ENCODE peak calls at places on chromosomes 4 and X, in ten cellular contexts. One of them, this sample, is unnamed.

GRCh38 chrX:12843061-12843667 is 23.7 kb upstream of the TLR7 start:
- DNase-seq in dorsolateral prefrontal cortex: no peak
- DNase-seq in activated CD4-positive, alpha-beta T cell treated with anti-CD3 and anti-CD28 coated beads, Interleukin-2, amount 10 ng/mL, durations not matched to agents 7 days and 5 days: no peak
- DNase-seq in activated naive CD8-positive, alpha-beta T cell treated with anti-CD3 and anti-CD28 coated beads, Interleukin-2, amount 50 U/mL, for 16 hours: no peak
- DNase-seq in sigmoid colon: no peak
- DNase-seq in transverse colon: no peak
- DNase-seq in NCI-H82: no peak
- DNase-seq in hepatic stellate cell: no peak
- DNase-seq in memory B cell: no peak
- DNase-seq in type B pancreatic cell: no peak
- DNase-seq in this sample: no peak

GRCh38 chr4:69744157-69744478 is 16.3 kb downstream of the SULT1B1 start:
- DNase-seq in activated CD4-positive, alpha-beta T cell treated with anti-CD3 and anti-CD28 coated beads, Interleukin-2, amount 10 ng/mL, durations not matched to agents 7 days and 5 days: no peak
- DNase-seq in transverse colon: no peak
- DNase-seq in NCI-H82: no peak
- DNase-seq in memory B cell: no peak
- DNase-seq in sigmoid colon: no peak
- DNase-seq in type B pancreatic cell: no peak
- DNase-seq in activated naive CD8-positive, alpha-beta T cell treated with anti-CD3 and anti-CD28 coated beads, Interleukin-2, amount 50 U/mL, for 16 hours: no peak
- DNase-seq in dorsolateral prefrontal cortex: no peak
- DNase-seq in hepatic stellate cell: no peak
- DNase-seq in this sample: no peak

GRCh38 chr4:68176500-68176899 is 46.8 kb upstream of the TMPRSS11F start:
- DNase-seq in activated naive CD8-positive, alpha-beta T cell treated with anti-CD3 and anti-CD28 coated beads, Interleukin-2, amount 50 U/mL, for 16 hours: no peak
- DNase-seq in activated CD4-positive, alpha-beta T cell treated with anti-CD3 and anti-CD28 coated beads, Interleukin-2, amount 10 ng/mL, durations not matched to agents 7 days and 5 days: no peak
- DNase-seq in sigmoid colon: no peak
- DNase-seq in NCI-H82: no peak
- DNase-seq in transverse colon: no peak
- DNase-seq in type B pancreatic cell: no peak
- DNase-seq in dorsolateral prefrontal cortex: no peak
- DNase-seq in hepatic stellate cell: no peak
- DNase-seq in memory B cell: no peak
- DNase-seq in this sample: no peak

GRCh38 chr4:158371158-158371557 is 150.5 kb upstream of the RXFP1 start:
- DNase-seq in NCI-H82: no peak
- DNase-seq in dorsolateral prefrontal cortex: no peak
- DNase-seq in memory B cell: no peak
- DNase-seq in activated CD4-positive, alpha-beta T cell treated with anti-CD3 and anti-CD28 coated beads, Interleukin-2, amount 10 ng/mL, durations not matched to agents 7 days and 5 days: no peak
- DNase-seq in activated naive CD8-positive, alpha-beta T cell treated with anti-CD3 and anti-CD28 coated beads, Interleukin-2, amount 50 U/mL, for 16 hours: no peak
- DNase-seq in type B pancreatic cell: no peak
- DNase-seq in transverse colon: no peak
- DNase-seq in sigmoid colon: no peak
- DNase-seq in hepatic stellate cell: peak
- DNase-seq in this sample: peak

GRCh38 chrX:49878128-49878833 is 1.0 kb upstream of the USP27X start:
- DNase-seq in activated CD4-positive, alpha-beta T cell treated with anti-CD3 and anti-CD28 coated beads, Interleukin-2, amount 10 ng/mL, durations not matched to agents 7 days and 5 days: no peak
- DNase-seq in activated naive CD8-positive, alpha-beta T cell treated with anti-CD3 and anti-CD28 coated beads, Interleukin-2, amount 50 U/mL, for 16 hours: no peak
- DNase-seq in sigmoid colon: peak
- DNase-seq in hepatic stellate cell: no peak
- DNase-seq in NCI-H82: peak
- DNase-seq in memory B cell: no peak
- DNase-seq in dorsolateral prefrontal cortex: peak
- DNase-seq in type B pancreatic cell: no peak
- DNase-seq in transverse colon: peak
- DNase-seq in this sample: no peak

GRCh38 chr4:152556283-152556682 is 20.4 kb upstream of the FBXW7 start:
- DNase-seq in memory B cell: no peak
- DNase-seq in activated CD4-positive, alpha-beta T cell treated with anti-CD3 and anti-CD28 coated beads, Interleukin-2, amount 10 ng/mL, durations not matched to agents 7 days and 5 days: peak
- DNase-seq in activated naive CD8-positive, alpha-beta T cell treated with anti-CD3 and anti-CD28 coated beads, Interleukin-2, amount 50 U/mL, for 16 hours: no peak
- DNase-seq in sigmoid colon: no peak
- DNase-seq in type B pancreatic cell: no peak
- DNase-seq in transverse colon: no peak
- DNase-seq in dorsolateral prefrontal cortex: no peak
- DNase-seq in hepatic stellate cell: no peak
- DNase-seq in NCI-H82: no peak
- DNase-seq in this sample: no peak

GRCh38 chrX:19127649-19128168 is 5.4 kb upstream of the ADGRG2 start:
- DNase-seq in transverse colon: no peak
- DNase-seq in type B pancreatic cell: no peak
- DNase-seq in activated naive CD8-positive, alpha-beta T cell treated with anti-CD3 and anti-CD28 coated beads, Interleukin-2, amount 50 U/mL, for 16 hours: no peak
- DNase-seq in sigmoid colon: no peak
- DNase-seq in dorsolateral prefrontal cortex: no peak
- DNase-seq in activated CD4-positive, alpha-beta T cell treated with anti-CD3 and anti-CD28 coated beads, Interleukin-2, amount 10 ng/mL, durations not matched to agents 7 days and 5 days: no peak
- DNase-seq in memory B cell: no peak
- DNase-seq in NCI-H82: no peak
- DNase-seq in hepatic stellate cell: no peak
- DNase-seq in this sample: no peak

GRCh38 chr4:94357624-94358023 is 15.0 kb upstream of the HPGDS start:
- DNase-seq in activated CD4-positive, alpha-beta T cell treated with anti-CD3 and anti-CD28 coated beads, Interleukin-2, amount 10 ng/mL, durations not matched to agents 7 days and 5 days: no peak
- DNase-seq in activated naive CD8-positive, alpha-beta T cell treated with anti-CD3 and anti-CD28 coated beads, Interleukin-2, amount 50 U/mL, for 16 hours: no peak
- DNase-seq in sigmoid colon: no peak
- DNase-seq in transverse colon: no peak
- DNase-seq in dorsolateral prefrontal cortex: no peak
- DNase-seq in memory B cell: no peak
- DNase-seq in NCI-H82: no peak
- DNase-seq in hepatic stellate cell: no peak
- DNase-seq in type B pancreatic cell: no peak
- DNase-seq in this sample: peak

GRCh38 chr4:109590841-109591357 is 30.9 kb downstream of the MCUB start:
- DNase-seq in activated naive CD8-positive, alpha-beta T cell treated with anti-CD3 and anti-CD28 coated beads, Interleukin-2, amount 50 U/mL, for 16 hours: no peak
- DNase-seq in activated CD4-positive, alpha-beta T cell treated with anti-CD3 and anti-CD28 coated beads, Interleukin-2, amount 10 ng/mL, durations not matched to agents 7 days and 5 days: no peak
- DNase-seq in transverse colon: no peak
- DNase-seq in NCI-H82: no peak
- DNase-seq in type B pancreatic cell: no peak
- DNase-seq in sigmoid colon: no peak
- DNase-seq in hepatic stellate cell: no peak
- DNase-seq in memory B cell: no peak
- DNase-seq in dorsolateral prefrontal cortex: no peak
- DNase-seq in this sample: no peak

GRCh38 chr4:89757154-89757723 is 79.7 kb downstream of the SNCA start:
- DNase-seq in transverse colon: no peak
- DNase-seq in activated CD4-positive, alpha-beta T cell treated with anti-CD3 and anti-CD28 coated beads, Interleukin-2, amount 10 ng/mL, durations not matched to agents 7 days and 5 days: no peak
- DNase-seq in type B pancreatic cell: no peak
- DNase-seq in dorsolateral prefrontal cortex: no peak
- DNase-seq in memory B cell: no peak
- DNase-seq in NCI-H82: no peak
- DNase-seq in hepatic stellate cell: no peak
- DNase-seq in activated naive CD8-positive, alpha-beta T cell treated with anti-CD3 and anti-CD28 coated beads, Interleukin-2, amount 50 U/mL, for 16 hours: no peak
- DNase-seq in sigmoid colon: no peak
- DNase-seq in this sample: no peak

GRCh38 chr4:1115528-1116293 is 2.3 kb upstream of the RNF212 start:
- DNase-seq in activated CD4-positive, alpha-beta T cell treated with anti-CD3 and anti-CD28 coated beads, Interleukin-2, amount 10 ng/mL, durations not matched to agents 7 days and 5 days: no peak
- DNase-seq in type B pancreatic cell: no peak
- DNase-seq in memory B cell: no peak
- DNase-seq in sigmoid colon: no peak
- DNase-seq in hepatic stellate cell: no peak
- DNase-seq in NCI-H82: no peak
- DNase-seq in activated naive CD8-positive, alpha-beta T cell treated with anti-CD3 and anti-CD28 coated beads, Interleukin-2, amount 50 U/mL, for 16 hours: no peak
- DNase-seq in transverse colon: no peak
- DNase-seq in dorsolateral prefrontal cortex: no peak
- DNase-seq in this sample: peak

GRCh38 chr4:123556526-123556925 is 159.9 kb downstream of the SPRY1 start:
- DNase-seq in hepatic stellate cell: no peak
- DNase-seq in transverse colon: no peak
- DNase-seq in dorsolateral prefrontal cortex: no peak
- DNase-seq in NCI-H82: no peak
- DNase-seq in activated naive CD8-positive, alpha-beta T cell treated with anti-CD3 and anti-CD28 coated beads, Interleukin-2, amount 50 U/mL, for 16 hours: no peak
- DNase-seq in activated CD4-positive, alpha-beta T cell treated with anti-CD3 and anti-CD28 coated beads, Interleukin-2, amount 10 ng/mL, durations not matched to agents 7 days and 5 days: no peak
- DNase-seq in memory B cell: no peak
- DNase-seq in type B pancreatic cell: no peak
- DNase-seq in sigmoid colon: no peak
- DNase-seq in this sample: no peak

GRCh38 chr4:141132689-141133145 is 552 bp downstream of the RNF150 start:
- DNase-seq in NCI-H82: peak
- DNase-seq in hepatic stellate cell: peak
- DNase-seq in transverse colon: peak
- DNase-seq in activated CD4-positive, alpha-beta T cell treated with anti-CD3 and anti-CD28 coated beads, Interleukin-2, amount 10 ng/mL, durations not matched to agents 7 days and 5 days: no peak
- DNase-seq in sigmoid colon: peak
- DNase-seq in memory B cell: no peak
- DNase-seq in activated naive CD8-positive, alpha-beta T cell treated with anti-CD3 and anti-CD28 coated beads, Interleukin-2, amount 50 U/mL, for 16 hours: no peak
- DNase-seq in type B pancreatic cell: peak
- DNase-seq in dorsolateral prefrontal cortex: no peak
- DNase-seq in this sample: peak

GRCh38 chr4:18698119-18698883 is 676.7 kb upstream of the LCORL start:
- DNase-seq in activated naive CD8-positive, alpha-beta T cell treated with anti-CD3 and anti-CD28 coated beads, Interleukin-2, amount 50 U/mL, for 16 hours: no peak
- DNase-seq in memory B cell: no peak
- DNase-seq in hepatic stellate cell: no peak
- DNase-seq in NCI-H82: no peak
- DNase-seq in transverse colon: no peak
- DNase-seq in dorsolateral prefrontal cortex: no peak
- DNase-seq in type B pancreatic cell: no peak
- DNase-seq in activated CD4-positive, alpha-beta T cell treated with anti-CD3 and anti-CD28 coated beads, Interleukin-2, amount 10 ng/mL, durations not matched to agents 7 days and 5 days: no peak
- DNase-seq in sigmoid colon: no peak
- DNase-seq in this sample: no peak

GRCh38 chrX:40945366-40945713 is 139.9 kb upstream of the USP9X start:
- DNase-seq in activated naive CD8-positive, alpha-beta T cell treated with anti-CD3 and anti-CD28 coated beads, Interleukin-2, amount 50 U/mL, for 16 hours: no peak
- DNase-seq in activated CD4-positive, alpha-beta T cell treated with anti-CD3 and anti-CD28 coated beads, Interleukin-2, amount 10 ng/mL, durations not matched to agents 7 days and 5 days: no peak
- DNase-seq in NCI-H82: no peak
- DNase-seq in dorsolateral prefrontal cortex: no peak
- DNase-seq in transverse colon: peak
- DNase-seq in sigmoid colon: peak
- DNase-seq in memory B cell: no peak
- DNase-seq in type B pancreatic cell: no peak
- DNase-seq in hepatic stellate cell: no peak
- DNase-seq in this sample: peak

GRCh38 chrX:51456246-51456645 is 40.1 kb downstream of the NUDT11 start:
- DNase-seq in activated naive CD8-positive, alpha-beta T cell treated with anti-CD3 and anti-CD28 coated beads, Interleukin-2, amount 50 U/mL, for 16 hours: no peak
- DNase-seq in NCI-H82: no peak
- DNase-seq in memory B cell: no peak
- DNase-seq in sigmoid colon: no peak
- DNase-seq in transverse colon: no peak
- DNase-seq in activated CD4-positive, alpha-beta T cell treated with anti-CD3 and anti-CD28 coated beads, Interleukin-2, amount 10 ng/mL, durations not matched to agents 7 days and 5 days: no peak
- DNase-seq in hepatic stellate cell: no peak
- DNase-seq in dorsolateral prefrontal cortex: no peak
- DNase-seq in type B pancreatic cell: no peak
- DNase-seq in this sample: no peak

GRCh38 chrX:110407910-110408545 is 49.4 kb downstream of the RTL9 start:
- DNase-seq in memory B cell: peak
- DNase-seq in hepatic stellate cell: peak
- DNase-seq in dorsolateral prefrontal cortex: peak
- DNase-seq in activated CD4-positive, alpha-beta T cell treated with anti-CD3 and anti-CD28 coated beads, Interleukin-2, amount 10 ng/mL, durations not matched to agents 7 days and 5 days: peak
- DNase-seq in type B pancreatic cell: peak
- DNase-seq in NCI-H82: peak
- DNase-seq in sigmoid colon: no peak
- DNase-seq in activated naive CD8-positive, alpha-beta T cell treated with anti-CD3 and anti-CD28 coated beads, Interleukin-2, amount 50 U/mL, for 16 hours: peak
- DNase-seq in transverse colon: peak
- DNase-seq in this sample: no peak

GRCh38 chr4:130023088-130023487 is 927.1 kb downstream of the C4orf33 start:
- DNase-seq in activated CD4-positive, alpha-beta T cell treated with anti-CD3 and anti-CD28 coated beads, Interleukin-2, amount 10 ng/mL, durations not matched to agents 7 days and 5 days: no peak
- DNase-seq in dorsolateral prefrontal cortex: no peak
- DNase-seq in transverse colon: no peak
- DNase-seq in type B pancreatic cell: no peak
- DNase-seq in hepatic stellate cell: no peak
- DNase-seq in activated naive CD8-positive, alpha-beta T cell treated with anti-CD3 and anti-CD28 coated beads, Interleukin-2, amount 50 U/mL, for 16 hours: no peak
- DNase-seq in sigmoid colon: no peak
- DNase-seq in memory B cell: no peak
- DNase-seq in NCI-H82: no peak
- DNase-seq in this sample: no peak

GRCh38 chrX:11629593-11630211 is 36.0 kb downstream of the ARHGAP6 start:
- DNase-seq in activated CD4-positive, alpha-beta T cell treated with anti-CD3 and anti-CD28 coated beads, Interleukin-2, amount 10 ng/mL, durations not matched to agents 7 days and 5 days: no peak
- DNase-seq in sigmoid colon: peak
- DNase-seq in transverse colon: no peak
- DNase-seq in activated naive CD8-positive, alpha-beta T cell treated with anti-CD3 and anti-CD28 coated beads, Interleukin-2, amount 50 U/mL, for 16 hours: no peak
- DNase-seq in type B pancreatic cell: no peak
- DNase-seq in NCI-H82: no peak
- DNase-seq in hepatic stellate cell: peak
- DNase-seq in memory B cell: no peak
- DNase-seq in dorsolateral prefrontal cortex: no peak
- DNase-seq in this sample: peak

GRCh38 chr4:71713611-71714203 is 70.2 kb downstream of the GC start:
- DNase-seq in activated CD4-positive, alpha-beta T cell treated with anti-CD3 and anti-CD28 coated beads, Interleukin-2, amount 10 ng/mL, durations not matched to agents 7 days and 5 days: no peak
- DNase-seq in sigmoid colon: no peak
- DNase-seq in transverse colon: no peak
- DNase-seq in memory B cell: no peak
- DNase-seq in hepatic stellate cell: no peak
- DNase-seq in dorsolateral prefrontal cortex: no peak
- DNase-seq in activated naive CD8-positive, alpha-beta T cell treated with anti-CD3 and anti-CD28 coated beads, Interleukin-2, amount 50 U/mL, for 16 hours: no peak
- DNase-seq in type B pancreatic cell: no peak
- DNase-seq in NCI-H82: peak
- DNase-seq in this sample: peak

GRCh38 chrX:52363247-52363883 is 5.5 kb upstream of the XAGE2 start:
- DNase-seq in activated CD4-positive, alpha-beta T cell treated with anti-CD3 and anti-CD28 coated beads, Interleukin-2, amount 10 ng/mL, durations not matched to agents 7 days and 5 days: no peak
- DNase-seq in hepatic stellate cell: peak
- DNase-seq in dorsolateral prefrontal cortex: no peak
- DNase-seq in type B pancreatic cell: no peak
- DNase-seq in memory B cell: no peak
- DNase-seq in activated naive CD8-positive, alpha-beta T cell treated with anti-CD3 and anti-CD28 coated beads, Interleukin-2, amount 50 U/mL, for 16 hours: no peak
- DNase-seq in sigmoid colon: no peak
- DNase-seq in transverse colon: peak
- DNase-seq in NCI-H82: peak
- DNase-seq in this sample: no peak

GRCh38 chrX:135416546-135416945 is 5.2 kb upstream of the SMIM10L2A start:
- DNase-seq in type B pancreatic cell: no peak
- DNase-seq in hepatic stellate cell: no peak
- DNase-seq in activated CD4-positive, alpha-beta T cell treated with anti-CD3 and anti-CD28 coated beads, Interleukin-2, amount 10 ng/mL, durations not matched to agents 7 days and 5 days: no peak
- DNase-seq in dorsolateral prefrontal cortex: no peak
- DNase-seq in memory B cell: no peak
- DNase-seq in sigmoid colon: no peak
- DNase-seq in activated naive CD8-positive, alpha-beta T cell treated with anti-CD3 and anti-CD28 coated beads, Interleukin-2, amount 50 U/mL, for 16 hours: no peak
- DNase-seq in NCI-H82: no peak
- DNase-seq in transverse colon: no peak
- DNase-seq in this sample: no peak

GRCh38 chr4:130432289-130432688 is 1336.3 kb downstream of the C4orf33 start:
- DNase-seq in transverse colon: no peak
- DNase-seq in sigmoid colon: no peak
- DNase-seq in type B pancreatic cell: no peak
- DNase-seq in activated naive CD8-positive, alpha-beta T cell treated with anti-CD3 and anti-CD28 coated beads, Interleukin-2, amount 50 U/mL, for 16 hours: no peak
- DNase-seq in NCI-H82: no peak
- DNase-seq in memory B cell: no peak
- DNase-seq in hepatic stellate cell: no peak
- DNase-seq in activated CD4-positive, alpha-beta T cell treated with anti-CD3 and anti-CD28 coated beads, Interleukin-2, amount 10 ng/mL, durations not matched to agents 7 days and 5 days: no peak
- DNase-seq in dorsolateral prefrontal cortex: no peak
- DNase-seq in this sample: no peak

GRCh38 chr4:106986486-106986885 is 49.6 kb downstream of the DKK2 start:
- DNase-seq in sigmoid colon: no peak
- DNase-seq in memory B cell: no peak
- DNase-seq in activated CD4-positive, alpha-beta T cell treated with anti-CD3 and anti-CD28 coated beads, Interleukin-2, amount 10 ng/mL, durations not matched to agents 7 days and 5 days: no peak
- DNase-seq in NCI-H82: peak
- DNase-seq in dorsolateral prefrontal cortex: no peak
- DNase-seq in hepatic stellate cell: no peak
- DNase-seq in activated naive CD8-positive, alpha-beta T cell treated with anti-CD3 and anti-CD28 coated beads, Interleukin-2, amount 50 U/mL, for 16 hours: no peak
- DNase-seq in transverse colon: no peak
- DNase-seq in type B pancreatic cell: no peak
- DNase-seq in this sample: peak

GRCh38 chrX:108511721-108512120 is 72.1 kb downstream of the COL4A5 start:
- DNase-seq in type B pancreatic cell: no peak
- DNase-seq in dorsolateral prefrontal cortex: no peak
- DNase-seq in activated CD4-positive, alpha-beta T cell treated with anti-CD3 and anti-CD28 coated beads, Interleukin-2, amount 10 ng/mL, durations not matched to agents 7 days and 5 days: no peak
- DNase-seq in sigmoid colon: no peak
- DNase-seq in memory B cell: no peak
- DNase-seq in transverse colon: no peak
- DNase-seq in hepatic stellate cell: no peak
- DNase-seq in activated naive CD8-positive, alpha-beta T cell treated with anti-CD3 and anti-CD28 coated beads, Interleukin-2, amount 50 U/mL, for 16 hours: no peak
- DNase-seq in NCI-H82: no peak
- DNase-seq in this sample: peak

GRCh38 chr4:54840430-54840829 is 182.7 kb downstream of the KIT start:
- DNase-seq in activated CD4-positive, alpha-beta T cell treated with anti-CD3 and anti-CD28 coated beads, Interleukin-2, amount 10 ng/mL, durations not matched to agents 7 days and 5 days: no peak
- DNase-seq in sigmoid colon: no peak
- DNase-seq in transverse colon: no peak
- DNase-seq in NCI-H82: no peak
- DNase-seq in activated naive CD8-positive, alpha-beta T cell treated with anti-CD3 and anti-CD28 coated beads, Interleukin-2, amount 50 U/mL, for 16 hours: no peak
- DNase-seq in type B pancreatic cell: no peak
- DNase-seq in dorsolateral prefrontal cortex: no peak
- DNase-seq in hepatic stellate cell: no peak
- DNase-seq in memory B cell: no peak
- DNase-seq in this sample: no peak

GRCh38 chr4:3799496-3799895 is 33.3 kb downstream of the ADRA2C start:
- DNase-seq in type B pancreatic cell: no peak
- DNase-seq in hepatic stellate cell: no peak
- DNase-seq in sigmoid colon: no peak
- DNase-seq in NCI-H82: peak
- DNase-seq in activated naive CD8-positive, alpha-beta T cell treated with anti-CD3 and anti-CD28 coated beads, Interleukin-2, amount 50 U/mL, for 16 hours: no peak
- DNase-seq in dorsolateral prefrontal cortex: no peak
- DNase-seq in memory B cell: no peak
- DNase-seq in transverse colon: no peak
- DNase-seq in activated CD4-positive, alpha-beta T cell treated with anti-CD3 and anti-CD28 coated beads, Interleukin-2, amount 10 ng/mL, durations not matched to agents 7 days and 5 days: no peak
- DNase-seq in this sample: no peak

GRCh38 chr4:33162122-33162521 is 2442.0 kb downstream of the PCDH7 start:
- DNase-seq in sigmoid colon: no peak
- DNase-seq in type B pancreatic cell: no peak
- DNase-seq in memory B cell: no peak
- DNase-seq in activated CD4-positive, alpha-beta T cell treated with anti-CD3 and anti-CD28 coated beads, Interleukin-2, amount 10 ng/mL, durations not matched to agents 7 days and 5 days: no peak
- DNase-seq in activated naive CD8-positive, alpha-beta T cell treated with anti-CD3 and anti-CD28 coated beads, Interleukin-2, amount 50 U/mL, for 16 hours: no peak
- DNase-seq in dorsolateral prefrontal cortex: no peak
- DNase-seq in hepatic stellate cell: no peak
- DNase-seq in transverse colon: no peak
- DNase-seq in NCI-H82: no peak
- DNase-seq in this sample: peak

This sample was measured in foreskin fibroblast.